ENCODE peak calls at places on chromosomes 5 and 9, in five cellular contexts. Y is A549, J is K562, B is SK-N-SH, S is IMR-90. L is an unnamed sample. For H3K4me1, the result is how much of the 10 kb centered on the place peaks cover.

GRCh38 chr5:79560774-79561524 is 47.0 kb upstream of the HOMER1 start:
- DNase-seq in Y (no peak), J (no peak), B (no peak), S (peak), L (peak)

GRCh38 chr5:122942164-122942914 is 94.2 kb downstream of the PPIC start:
- DNase-seq in Y (no peak), J (peak), B (no peak), S (peak), L (no peak)

GRCh38 chr5:110757118-110757729 is 18.4 kb downstream of the SLC25A46 start:
- DNase-seq in Y (no peak), J (peak), B (no peak), S (peak), L (no peak)

GRCh38 chr9:36542355-36542754 is 30.3 kb upstream of the MELK start:
- DNase-seq in Y (no peak), J (no peak), B (no peak), S (no peak), L (no peak)

GRCh38 chr9:83271665-83272071 is 208.7 kb upstream of the RASEF start:
- DNase-seq in Y (no peak), J (no peak), B (no peak), S (no peak), L (no peak)

GRCh38 chr9:1726993-1727759 is 288.0 kb upstream of the SMARCA2 start:
- DNase-seq in Y (no peak), J (no peak), B (peak), S (no peak), L (no peak)

GRCh38 chr5:44389410-44389879 is at the start of gene FGF10:
- DNase-seq in Y (no peak), J (no peak), B (peak), S (no peak), L (no peak)

GRCh38 chr5:176492431-176492830 is 44.2 kb downstream of the FAF2 start:
- DNase-seq in Y (no peak), J (no peak), B (no peak), S (peak), L (no peak)

GRCh38 chr5:2651116-2651515 is 100.4 kb downstream of the IRX2 start:
- DNase-seq in Y (no peak), J (no peak), B (no peak), S (no peak), L (no peak)

GRCh38 chr9:13274901-13275641 is 4.4 kb downstream of the MPDZ start:
- DNase-seq in Y (no peak), J (no peak), B (peak), S (peak), L (no peak)

GRCh38 chr5:140565024-140565779 is 574 bp downstream of the SLC35A4 start:
- DNase-seq in Y (no peak), J (no peak), B (no peak), S (peak), L (no peak)

GRCh38 chr9:25964239-25964638 is 286.0 kb upstream of the TUSC1 start:
- DNase-seq in Y (peak), J (no peak), B (peak), S (peak), L (no peak)

GRCh38 chr9:91255327-91255726 is 106.4 kb downstream of the AUH start:
- DNase-seq in Y (no peak), J (no peak), B (no peak), S (peak), L (no peak)

GRCh38 chr9:126694206-126695081 is 80.7 kb downstream of the LMX1B start:
- DNase-seq in Y (no peak), J (no peak), B (peak), S (no peak), L (no peak)

GRCh38 chr9:94140418-94140780 is 56.1 kb downstream of the PTPDC1 start:
- DNase-seq in Y (no peak), J (no peak), B (no peak), S (no peak), L (no peak)

GRCh38 chr5:125140220-125140619 is 393.8 kb upstream of the ZNF608 start:
- DNase-seq in Y (no peak), J (no peak), B (no peak), S (peak), L (no peak)

GRCh38 chr9:123373941-123374340 is 17.9 kb downstream of the CRB2 start:
- DNase-seq in Y (no peak), J (peak), B (peak), S (no peak), L (no peak)

GRCh38 chr5:167489202-167489601 is 802.2 kb upstream of the WWC1 start:
- DNase-seq in Y (no peak), J (no peak), B (no peak), S (no peak), L (no peak)

GRCh38 chr9:112494153-112494552 is 7.5 kb downstream of the KIAA1958 start:
- DNase-seq in Y (no peak), J (no peak), B (no peak), S (no peak), L (no peak)

GRCh38 chr9:36314740-36315139 is 56.5 kb upstream of the GNE start:
- DNase-seq in Y (no peak), J (no peak), B (no peak), S (no peak), L (no peak)

GRCh38 chr5:543351-543750 is 19.1 kb upstream of the SLC9A3 start:
- DNase-seq in Y (no peak), J (no peak), B (no peak), S (no peak), L (no peak)

GRCh38 chr5:80754900-80755299 is 100.1 kb upstream of the DHFR start:
- DNase-seq in Y (no peak), J (no peak), B (no peak), S (peak), L (peak)

GRCh38 chr5:83487155-83487554 is 15.6 kb downstream of the VCAN start:
- DNase-seq in Y (no peak), J (no peak), B (no peak), S (peak), L (no peak)

GRCh38 chr5:141992349-141992963 is 20.4 kb downstream of the GNPDA1 start:
- DNase-seq in Y (peak), J (peak), B (peak), S (peak), L (no peak)

GRCh38 chr9:68877219-68877618 is 136.7 kb downstream of the PRKACG start:
- DNase-seq in Y (no peak), J (no peak), B (no peak), S (no peak), L (no peak)

GRCh38 chr9:136052991-136053756 is 41.9 kb downstream of the NACC2 start:
- DNase-seq in Y (no peak), J (no peak), B (peak), S (no peak), L (no peak)

GRCh38 chr5:58188287-58188651 is 271.6 kb downstream of the PLK2 start:
- DNase-seq in Y (peak), J (no peak), B (no peak), S (peak), L (no peak)

GRCh38 chr9:77132991-77133390 is 44.3 kb upstream of the VPS13A start:
- DNase-seq in Y (no peak), J (no peak), B (no peak), S (peak), L (no peak)

GRCh38 chr5:6158974-6159863 is 219.1 kb downstream of the MED10 start:
- DNase-seq in Y (peak), J (no peak), B (no peak), S (peak), L (no peak)

GRCh38 chr5:142531977-142532376 is 153.9 kb downstream of the FGF1 start:
- DNase-seq in Y (no peak), J (no peak), B (no peak), S (no peak), L (no peak)

GRCh38 chr5:136020383-136021015 is 8.3 kb upstream of the TGFBI start:
- DNase-seq in Y (peak), J (peak), B (peak), S (peak), L (no peak)

GRCh38 chr5:52895070-52895469 is 94.1 kb upstream of the ITGA2 start:
- DNase-seq in Y (no peak), J (no peak), B (peak), S (no peak), L (no peak)

GRCh38 chr5:149320791-149321330 is 24.4 kb upstream of the GRPEL2 start:
- DNase-seq in Y (peak), J (peak), B (peak), S (peak), L (no peak)

GRCh38 chr5:1480217-1480616 is 35.0 kb upstream of the SLC6A3 start:
- DNase-seq in Y (peak), J (peak), B (no peak), S (no peak), L (no peak)

GRCh38 chr9:128316421-128316820 is 5.8 kb downstream of the TRUB2 start:
- DNase-seq in Y (no peak), J (no peak), B (no peak), S (no peak), L (no peak)

GRCh38 chr9:108687360-108687981 is 168.3 kb downstream of the ACTL7B start:
- DNase-seq in Y (no peak), J (no peak), B (no peak), S (peak), L (no peak)

GRCh38 chr5:6633469-6634326 is 458 bp downstream of the SRD5A1 start:
- DNase-seq in Y (peak), J (no peak), B (peak), S (peak), L (no peak)

GRCh38 chr9:26760675-26761074 is 131.9 kb downstream of the CAAP1 start:
- DNase-seq in Y (no peak), J (no peak), B (no peak), S (no peak), L (no peak)

GRCh38 chr5:102678267-102679058 is 76.6 kb upstream of the PAM start:
- DNase-seq in Y (no peak), J (no peak), B (no peak), S (peak), L (no peak)

DNA sequence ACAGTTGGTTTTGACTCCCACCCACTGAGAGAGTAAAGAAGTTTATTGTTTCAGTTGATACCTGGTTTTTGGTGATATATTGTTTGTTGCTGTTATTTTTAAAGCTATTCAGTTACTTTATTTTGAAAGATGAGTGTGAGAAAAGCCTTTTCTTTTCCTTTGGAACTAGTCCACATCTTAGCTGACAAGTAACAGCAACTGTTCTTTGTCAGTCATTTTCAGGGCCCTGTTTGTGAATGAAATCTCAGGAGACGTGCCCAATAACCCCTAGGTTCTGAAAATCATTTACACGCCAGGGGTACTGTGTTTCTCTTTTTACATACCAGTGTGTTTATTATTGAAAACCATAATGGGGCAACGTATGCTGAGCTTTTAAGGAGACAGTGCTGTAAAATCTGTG is 75.1 kb downstream of the LIX1 start:
- DNase-seq in Y (no peak), J (no peak), B (no peak), S (no peak), L (no peak)
- TF ChIP-seq RCOR1 in Y (no peak), J (no peak), B (no peak), S (no peak), L (no peak)

GRCh38 chr5:154474957-154475334 is 3.1 kb downstream of the HAND1 start:
- DNase-seq in Y (no peak), J (no peak), B (no peak), S (no peak), L (no peak)

GRCh38 chr5:154478224-154478565 is at the start of gene HAND1:
- DNase-seq in Y (peak), J (no peak), B (peak), S (no peak), L (no peak)

GRCh38 chr5:154477382-154478223 is 424 bp downstream of the HAND1 start:
- DNase-seq in Y (no peak), J (no peak), B (no peak), S (peak), L (no peak)

GRCh38 chr5:154475613-154476342 is 2.2 kb downstream of the HAND1 start:
- DNase-seq in Y (no peak), J (no peak), B (no peak), S (no peak), L (no peak)

GRCh38 chr5:154476343-154477213 is 1.4 kb downstream of the HAND1 start:
- DNase-seq in Y (no peak), J (no peak), B (no peak), S (no peak), L (no peak)
- H3K4me1 ChIP-seq in Y (under half), J (under half), B (under half), S (under half), L (under half)

GRCh38 chr5:38941912-38942311 is 96.1 kb downstream of the OSMR start:
- DNase-seq in Y (no peak), J (no peak), B (no peak), S (no peak), L (no peak)
- TF ChIP-seq RCOR1 in Y (no peak), J (no peak), B (no peak), S (no peak), L (no peak)

GRCh38 chr9:134338394-134339182 is 12.3 kb downstream of the RXRA start:
- DNase-seq in Y (no peak), J (peak), B (peak), S (no peak), L (no peak)

GRCh38 chr9:134336174-134336705 is 10.0 kb downstream of the RXRA start:
- DNase-seq in Y (no peak), J (no peak), B (no peak), S (no peak), L (no peak)

GRCh38 chr9:134335490-134336173 is 9.4 kb downstream of the RXRA start:
- DNase-seq in Y (no peak), J (no peak), B (no peak), S (no peak), L (no peak)

GRCh38 chr9:134337469-134337868 is 11.2 kb downstream of the RXRA start:
- DNase-seq in Y (no peak), J (no peak), B (no peak), S (no peak), L (no peak)

GRCh38 chr9:134336924-134337323 is 10.7 kb downstream of the RXRA start:
- DNase-seq in Y (no peak), J (no peak), B (no peak), S (no peak), L (no peak)
- H3K4me1 ChIP-seq in Y (under half), J (half or more), B (under half), S (under half), L (under half)

GRCh38 chr9:21996438-21996837 is 1.8 kb downstream of the CDKN2B-AS1 start:
- DNase-seq in Y (no peak), J (no peak), B (no peak), S (no peak), L (no peak)
- TF ChIP-seq RCOR1 in Y (no peak), J (no peak), B (no peak), S (no peak), L (no peak)

GRCh38 chr9:121753802-121754654 is 102.6 kb downstream of the DAB2IP start:
- DNase-seq in Y (no peak), J (no peak), B (no peak), S (no peak), L (no peak)
- H3K4me1 ChIP-seq in Y (under half), J (under half), B (under half), S (under half), L (under half)

DNA sequence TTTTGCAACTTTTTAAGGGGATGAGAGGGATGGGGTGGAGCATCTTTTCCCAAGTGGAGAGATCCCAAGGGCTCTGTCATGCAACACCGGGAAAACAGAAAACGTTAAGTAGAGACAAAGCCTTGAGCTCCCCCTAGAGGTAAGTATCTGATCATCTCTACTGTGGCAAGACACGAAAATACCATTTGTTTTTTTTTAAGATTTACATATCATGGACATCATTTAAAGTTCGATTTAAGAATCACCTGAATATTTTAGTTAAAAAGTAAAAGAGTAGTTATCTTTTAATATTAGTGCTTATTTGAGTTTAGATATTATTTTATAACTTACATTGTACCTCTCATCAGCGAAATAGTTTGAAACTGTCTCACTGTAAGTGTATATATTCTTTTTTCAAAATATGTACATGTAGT is 200.4 kb downstream of the LRRC70 start:
- DNase-seq in Y (peak), J (peak), B (peak), S (peak), L (no peak)
- TF ChIP-seq RCOR1 in Y (no peak), J (no peak), B (no peak), S (no peak), L (no peak)

GRCh38 chr5:151081426-151082273 is 816 bp upstream of the TNIP1 start:
- DNase-seq in Y (no peak), J (no peak), B (no peak), S (peak), L (no peak)
- H3K4me1 ChIP-seq in Y (half or more), J (under half), B (under half), S (under half), L (under half)